ENCODE peak calls at places on chromosome 2, in five cellular contexts. D is Right ventricle myocardium superior, F is lung microvascular endothelial cell, T is NCI-H1436, X is esophagus squamous epithelium. N is an unnamed sample.

GRCh38 chr2:120293991-120294329 is 41.3 kb downstream of the RALB start:
- DNase-seq in T (no peak), F (no peak), D (no peak), X (no peak), N (no peak)

GRCh38 chr2:217903142-217903858 is 99.5 kb downstream of the TNS1 start:
- DNase-seq in X (no peak), T (no peak), F (no peak), D (no peak), N (no peak)

GRCh38 chr2:217756375-217757107 is 246.3 kb downstream of the TNS1 start:
- DNase-seq in T (peak), F (peak), X (no peak), D (peak), N (peak)

GRCh38 chr2:59259913-59260312 is 1018.8 kb upstream of the FANCL start:
- DNase-seq in D (no peak), T (no peak), F (no peak), X (no peak), N (no peak)

GRCh38 chr2:136531731-136532130 is 233.6 kb upstream of the THSD7B start:
- DNase-seq in D (no peak), X (no peak), T (no peak), F (no peak), N (no peak)

GRCh38 chr2:169693344-169693743 is 861 bp downstream of the CFAP210 start:
- DNase-seq in X (no peak), F (peak), T (no peak), D (no peak), N (no peak)

GRCh38 chr2:72539145-72539552 is 286.7 kb downstream of the EXOC6B start:
- DNase-seq in X (no peak), T (no peak), F (peak), D (no peak), N (no peak)

GRCh38 chr2:20452551-20452950 is 5.7 kb downstream of the RHOB start:
- DNase-seq in T (no peak), X (no peak), F (peak), D (no peak), N (no peak)

GRCh38 chr2:182920631-182921056 is 54.2 kb upstream of the FRZB start:
- DNase-seq in T (no peak), X (no peak), D (no peak), F (no peak), N (no peak)

GRCh38 chr2:217307023-217307422 is 447.2 kb upstream of the TNP1 start:
- DNase-seq in F (no peak), X (no peak), T (peak), D (no peak), N (no peak)

N was measured in lower lobe of right lung.